ENCODE peak calls at places on chromosomes 4 and X, in five cellular contexts. M is EL, L is ecto neural progenitor cell, I is LoVo, Q is amniotic epithelial cell. B is an unnamed sample.

GRCh38 chr4:136680271-136680670 is 852.0 kb downstream of the PCDH18 start:
- DNase-seq in M (peak), L (no peak), I (no peak), Q (no peak), B (no peak)

GRCh38 chr4:39657465-39657864 is 18.8 kb upstream of the SMIM14 start:
- DNase-seq in M (no peak), L (no peak), I (no peak), Q (no peak), B (peak)

GRCh38 chrX:7147978-7148824 is at the start of gene PUDP:
- DNase-seq in M (peak), L (peak), I (peak), Q (peak), B (peak)

GRCh38 chr4:681736-682451 is 7.1 kb downstream of the SLC49A3 start:
- DNase-seq in M (no peak), L (no peak), I (no peak), Q (no peak), B (peak)

GRCh38 chr4:73152893-73153292 is 83.4 kb upstream of the COX18 start:
- DNase-seq in M (no peak), L (no peak), I (no peak), Q (peak), B (no peak)

GRCh38 chrX:73930300-73930699 is 367.3 kb downstream of the CHIC1 start:
- DNase-seq in M (peak), L (no peak), I (no peak), Q (peak), B (no peak)

GRCh38 chr4:156038772-156039171 is 85.1 kb upstream of the CTSO start:
- DNase-seq in M (no peak), L (no peak), I (no peak), Q (no peak), B (no peak)

GRCh38 chr4:107801766-107802211 is 22.9 kb upstream of the SGMS2 start:
- DNase-seq in M (peak), L (no peak), I (peak), Q (peak), B (no peak)

GRCh38 chr4:26284536-26284935 is 36.3 kb upstream of the RBPJ start:
- DNase-seq in M (no peak), L (no peak), I (no peak), Q (no peak), B (no peak)

GRCh38 chr4:84451546-84451945 is 47.5 kb downstream of the NKX6-1 start:
- DNase-seq in M (no peak), L (no peak), I (peak), Q (peak), B (no peak)

B was measured in GM06990.